ENCODE peak calls at places on chromosomes 13 and 19, in ten cellular contexts. One of them, this sample, is unnamed. For H3K4me1, the result is how much of the 10 kb centered on the place peaks cover.

GRCh38 chr13:60137911-60138570 is 25.7 kb downstream of the DIAPH3 start:
- DNase-seq in psoas muscle: no peak
- DNase-seq in PC-3: no peak
- DNase-seq in GM23338: no peak
- DNase-seq in left lung: no peak
- DNase-seq in tibial nerve: no peak
- DNase-seq in upper lobe of left lung: no peak
- DNase-seq in breast epithelium: no peak
- DNase-seq in prostate gland: no peak
- DNase-seq in CD8-positive, alpha-beta memory T cell: no peak
- DNase-seq in this sample: no peak

GRCh38 chr13:66139701-66140100 is 1090.4 kb downstream of the PCDH9 start:
- DNase-seq in CD8-positive, alpha-beta memory T cell: no peak
- DNase-seq in upper lobe of left lung: no peak
- DNase-seq in PC-3: no peak
- DNase-seq in prostate gland: no peak
- DNase-seq in tibial nerve: no peak
- DNase-seq in psoas muscle: no peak
- DNase-seq in GM23338: no peak
- DNase-seq in left lung: no peak
- DNase-seq in breast epithelium: no peak
- DNase-seq in this sample: no peak

GRCh38 chr19:54168174-54168917 is 4.6 kb downstream of the TMC4 start:
- DNase-seq in CD8-positive, alpha-beta memory T cell: peak
- DNase-seq in psoas muscle: peak
- DNase-seq in prostate gland: peak
- DNase-seq in GM23338: peak
- DNase-seq in left lung: peak
- DNase-seq in tibial nerve: peak
- DNase-seq in upper lobe of left lung: peak
- DNase-seq in PC-3: peak
- DNase-seq in breast epithelium: peak
- DNase-seq in this sample: peak

GRCh38 chr13:32989331-32989730 is 26.9 kb upstream of the KL start:
- DNase-seq in GM23338: no peak
- DNase-seq in upper lobe of left lung: no peak
- DNase-seq in PC-3: no peak
- DNase-seq in psoas muscle: no peak
- DNase-seq in breast epithelium: no peak
- DNase-seq in CD8-positive, alpha-beta memory T cell: no peak
- DNase-seq in tibial nerve: no peak
- DNase-seq in prostate gland: no peak
- DNase-seq in left lung: no peak
- DNase-seq in this sample: no peak

GRCh38 chr13:46472384-46472783 is 80.6 kb upstream of the LRCH1 start:
- DNase-seq in psoas muscle: no peak
- DNase-seq in prostate gland: no peak
- DNase-seq in CD8-positive, alpha-beta memory T cell: no peak
- DNase-seq in GM23338: no peak
- DNase-seq in upper lobe of left lung: no peak
- DNase-seq in tibial nerve: no peak
- DNase-seq in breast epithelium: no peak
- DNase-seq in left lung: no peak
- DNase-seq in PC-3: no peak
- DNase-seq in this sample: no peak

GRCh38 chr13:112760931-112761330 is 71.1 kb downstream of the ATP11A start:
- DNase-seq in psoas muscle: no peak
- DNase-seq in tibial nerve: no peak
- DNase-seq in GM23338: no peak
- DNase-seq in prostate gland: no peak
- DNase-seq in upper lobe of left lung: no peak
- DNase-seq in breast epithelium: no peak
- DNase-seq in PC-3: no peak
- DNase-seq in left lung: no peak
- DNase-seq in CD8-positive, alpha-beta memory T cell: no peak
- DNase-seq in this sample: no peak

GRCh38 chr19:40666803-40667438 is 23.5 kb downstream of the NUMBL start:
- DNase-seq in PC-3: no peak
- DNase-seq in tibial nerve: no peak
- DNase-seq in prostate gland: no peak
- DNase-seq in breast epithelium: no peak
- DNase-seq in upper lobe of left lung: no peak
- DNase-seq in GM23338: no peak
- DNase-seq in CD8-positive, alpha-beta memory T cell: no peak
- DNase-seq in psoas muscle: no peak
- DNase-seq in left lung: no peak
- DNase-seq in this sample: no peak

GRCh38 chr19:33800012-33800680 is 3.5 kb downstream of the KCTD15 start:
- DNase-seq in CD8-positive, alpha-beta memory T cell: no peak
- DNase-seq in GM23338: no peak
- DNase-seq in left lung: no peak
- DNase-seq in prostate gland: no peak
- DNase-seq in PC-3: no peak
- DNase-seq in breast epithelium: no peak
- DNase-seq in psoas muscle: peak
- DNase-seq in upper lobe of left lung: no peak
- DNase-seq in tibial nerve: no peak
- DNase-seq in this sample: no peak

GRCh38 chr13:44757671-44758070 is 181.5 kb upstream of the TSC22D1 start:
- DNase-seq in prostate gland: no peak
- DNase-seq in GM23338: no peak
- DNase-seq in tibial nerve: no peak
- DNase-seq in breast epithelium: no peak
- DNase-seq in upper lobe of left lung: no peak
- DNase-seq in left lung: no peak
- DNase-seq in CD8-positive, alpha-beta memory T cell: no peak
- DNase-seq in PC-3: no peak
- DNase-seq in psoas muscle: no peak
- DNase-seq in this sample: no peak
- H3K4me1 ChIP-seq in prostate gland: under half
- H3K4me1 ChIP-seq in GM23338: under half
- H3K4me1 ChIP-seq in tibial nerve: under half
- H3K4me1 ChIP-seq in breast epithelium: under half
- H3K4me1 ChIP-seq in upper lobe of left lung: under half
- H3K4me1 ChIP-seq in left lung: under half
- H3K4me1 ChIP-seq in CD8-positive, alpha-beta memory T cell: under half
- H3K4me1 ChIP-seq in PC-3: under half
- H3K4me1 ChIP-seq in psoas muscle: under half
- H3K4me1 ChIP-seq in this sample: under half

GRCh38 chr19:50332014-50332263 is 2.8 kb upstream of the KCNC3 start:
- DNase-seq in psoas muscle: no peak
- DNase-seq in breast epithelium: no peak
- DNase-seq in upper lobe of left lung: no peak
- DNase-seq in PC-3: no peak
- DNase-seq in GM23338: no peak
- DNase-seq in left lung: no peak
- DNase-seq in tibial nerve: no peak
- DNase-seq in prostate gland: no peak
- DNase-seq in CD8-positive, alpha-beta memory T cell: no peak
- DNase-seq in this sample: no peak

GRCh38 chr19:50333737-50334617 is 4.8 kb upstream of the KCNC3 start:
- DNase-seq in left lung: peak
- DNase-seq in upper lobe of left lung: peak
- DNase-seq in GM23338: peak
- DNase-seq in PC-3: peak
- DNase-seq in CD8-positive, alpha-beta memory T cell: peak
- DNase-seq in prostate gland: peak
- DNase-seq in psoas muscle: peak
- DNase-seq in tibial nerve: peak
- DNase-seq in breast epithelium: peak
- DNase-seq in this sample: peak

GRCh38 chr19:50332264-50333038 is 3.3 kb upstream of the KCNC3 start:
- DNase-seq in prostate gland: no peak
- DNase-seq in PC-3: peak
- DNase-seq in GM23338: peak
- DNase-seq in psoas muscle: peak
- DNase-seq in left lung: peak
- DNase-seq in breast epithelium: peak
- DNase-seq in CD8-positive, alpha-beta memory T cell: no peak
- DNase-seq in tibial nerve: no peak
- DNase-seq in upper lobe of left lung: no peak
- DNase-seq in this sample: peak

GRCh38 chr19:50334741-50335421 is 5.7 kb upstream of the KCNC3 start:
- DNase-seq in tibial nerve: no peak
- DNase-seq in CD8-positive, alpha-beta memory T cell: no peak
- DNase-seq in breast epithelium: no peak
- DNase-seq in GM23338: no peak
- DNase-seq in upper lobe of left lung: no peak
- DNase-seq in left lung: no peak
- DNase-seq in prostate gland: no peak
- DNase-seq in PC-3: no peak
- DNase-seq in psoas muscle: peak
- DNase-seq in this sample: no peak

DNA sequence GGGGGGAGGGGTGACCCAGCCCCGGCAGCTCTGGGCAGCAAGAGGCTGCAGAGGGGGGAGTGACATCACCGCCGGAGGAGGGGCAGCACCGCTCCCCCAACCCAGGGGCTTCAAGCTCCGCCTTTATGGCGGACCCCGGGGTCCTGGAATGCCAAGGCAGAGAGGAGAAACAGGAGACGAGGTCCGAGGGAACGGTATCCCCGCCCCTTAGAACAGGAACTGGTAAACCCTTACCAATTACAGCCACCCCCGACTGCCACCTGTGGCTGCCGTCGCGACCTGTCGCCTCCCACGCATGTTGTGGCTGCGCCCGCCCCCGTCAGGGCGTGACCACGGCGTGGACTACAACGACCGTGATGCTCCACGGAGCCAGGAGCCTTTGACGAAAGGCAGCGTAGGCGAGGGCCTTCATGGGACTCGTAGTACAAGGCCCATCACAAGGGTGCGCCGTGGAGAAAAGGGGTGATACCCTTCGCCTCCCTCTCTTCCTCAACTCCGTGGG is 4.1 kb upstream of the KCNC3 start:
- DNase-seq in left lung: peak
- DNase-seq in GM23338: peak
- DNase-seq in CD8-positive, alpha-beta memory T cell: peak
- DNase-seq in PC-3: peak
- DNase-seq in upper lobe of left lung: peak
- DNase-seq in psoas muscle: peak
- DNase-seq in prostate gland: peak
- DNase-seq in breast epithelium: peak
- DNase-seq in tibial nerve: peak
- DNase-seq in this sample: peak
- H3K27ac ChIP-seq in left lung: peak
- H3K27ac ChIP-seq in GM23338: peak
- H3K27ac ChIP-seq in CD8-positive, alpha-beta memory T cell: peak
- H3K27ac ChIP-seq in PC-3: no peak
- H3K27ac ChIP-seq in upper lobe of left lung: peak
- H3K27ac ChIP-seq in psoas muscle: peak
- H3K27ac ChIP-seq in prostate gland: peak
- H3K27ac ChIP-seq in breast epithelium: peak
- H3K27ac ChIP-seq in tibial nerve: peak
- H3K27ac ChIP-seq in this sample: peak

GRCh38 chr13:34943675-34944634 is 1.9 kb downstream of the NBEA start:
- DNase-seq in upper lobe of left lung: no peak
- DNase-seq in GM23338: no peak
- DNase-seq in PC-3: peak
- DNase-seq in prostate gland: no peak
- DNase-seq in left lung: no peak
- DNase-seq in breast epithelium: no peak
- DNase-seq in tibial nerve: no peak
- DNase-seq in psoas muscle: no peak
- DNase-seq in CD8-positive, alpha-beta memory T cell: peak
- DNase-seq in this sample: no peak

GRCh38 chr13:34939771-34940170 is 2.3 kb upstream of the NBEA start:
- DNase-seq in left lung: no peak
- DNase-seq in upper lobe of left lung: no peak
- DNase-seq in PC-3: no peak
- DNase-seq in psoas muscle: no peak
- DNase-seq in breast epithelium: no peak
- DNase-seq in tibial nerve: no peak
- DNase-seq in GM23338: no peak
- DNase-seq in CD8-positive, alpha-beta memory T cell: no peak
- DNase-seq in prostate gland: no peak
- DNase-seq in this sample: no peak

GRCh38 chr13:34942732-34943674 is 933 bp downstream of the NBEA start:
- DNase-seq in CD8-positive, alpha-beta memory T cell: peak
- DNase-seq in prostate gland: peak
- DNase-seq in upper lobe of left lung: peak
- DNase-seq in GM23338: peak
- DNase-seq in breast epithelium: no peak
- DNase-seq in tibial nerve: no peak
- DNase-seq in left lung: peak
- DNase-seq in psoas muscle: peak
- DNase-seq in PC-3: peak
- DNase-seq in this sample: peak

GRCh38 chr13:34941436-34941834 is 635 bp upstream of the NBEA start:
- DNase-seq in CD8-positive, alpha-beta memory T cell: no peak
- DNase-seq in GM23338: no peak
- DNase-seq in left lung: no peak
- DNase-seq in prostate gland: no peak
- DNase-seq in PC-3: no peak
- DNase-seq in tibial nerve: no peak
- DNase-seq in psoas muscle: no peak
- DNase-seq in upper lobe of left lung: no peak
- DNase-seq in breast epithelium: no peak
- DNase-seq in this sample: no peak

GRCh38 chr13:34941835-34942731 is at the start of gene NBEA:
- DNase-seq in upper lobe of left lung: peak
- DNase-seq in psoas muscle: peak
- DNase-seq in left lung: peak
- DNase-seq in breast epithelium: peak
- DNase-seq in CD8-positive, alpha-beta memory T cell: peak
- DNase-seq in PC-3: peak
- DNase-seq in GM23338: peak
- DNase-seq in prostate gland: peak
- DNase-seq in tibial nerve: peak
- DNase-seq in this sample: peak
- H3K4me3 ChIP-seq in upper lobe of left lung: peak
- H3K4me3 ChIP-seq in psoas muscle: peak
- H3K4me3 ChIP-seq in left lung: peak
- H3K4me3 ChIP-seq in breast epithelium: peak
- H3K4me3 ChIP-seq in CD8-positive, alpha-beta memory T cell: peak
- H3K4me3 ChIP-seq in PC-3: peak
- H3K4me3 ChIP-seq in GM23338: peak
- H3K4me3 ChIP-seq in prostate gland: peak
- H3K4me3 ChIP-seq in tibial nerve: peak
- H3K4me3 ChIP-seq in this sample: peak

GRCh38 chr19:10226021-10226375 is 5.1 kb downstream of the S1PR2 start:
- DNase-seq in breast epithelium: no peak
- DNase-seq in psoas muscle: no peak
- DNase-seq in GM23338: no peak
- DNase-seq in PC-3: no peak
- DNase-seq in CD8-positive, alpha-beta memory T cell: no peak
- DNase-seq in prostate gland: no peak
- DNase-seq in upper lobe of left lung: no peak
- DNase-seq in left lung: no peak
- DNase-seq in tibial nerve: no peak
- DNase-seq in this sample: peak

GRCh38 chr19:10228393-10228792 is 2.7 kb downstream of the S1PR2 start:
- DNase-seq in psoas muscle: no peak
- DNase-seq in GM23338: no peak
- DNase-seq in CD8-positive, alpha-beta memory T cell: no peak
- DNase-seq in left lung: no peak
- DNase-seq in breast epithelium: no peak
- DNase-seq in tibial nerve: no peak
- DNase-seq in PC-3: no peak
- DNase-seq in upper lobe of left lung: no peak
- DNase-seq in prostate gland: no peak
- DNase-seq in this sample: no peak

GRCh38 chr19:10228925-10229324 is 2.2 kb downstream of the S1PR2 start:
- DNase-seq in GM23338: peak
- DNase-seq in breast epithelium: no peak
- DNase-seq in prostate gland: no peak
- DNase-seq in PC-3: peak
- DNase-seq in CD8-positive, alpha-beta memory T cell: peak
- DNase-seq in left lung: no peak
- DNase-seq in psoas muscle: no peak
- DNase-seq in tibial nerve: peak
- DNase-seq in upper lobe of left lung: no peak
- DNase-seq in this sample: no peak

GRCh38 chr19:10226376-10227214 is 4.5 kb downstream of the S1PR2 start:
- DNase-seq in breast epithelium: peak
- DNase-seq in tibial nerve: peak
- DNase-seq in prostate gland: no peak
- DNase-seq in GM23338: no peak
- DNase-seq in psoas muscle: peak
- DNase-seq in CD8-positive, alpha-beta memory T cell: no peak
- DNase-seq in PC-3: no peak
- DNase-seq in left lung: peak
- DNase-seq in upper lobe of left lung: peak
- DNase-seq in this sample: peak

GRCh38 chr19:10227215-10227971 is 3.7 kb downstream of the S1PR2 start:
- DNase-seq in psoas muscle: peak
- DNase-seq in prostate gland: peak
- DNase-seq in CD8-positive, alpha-beta memory T cell: no peak
- DNase-seq in left lung: no peak
- DNase-seq in tibial nerve: peak
- DNase-seq in upper lobe of left lung: no peak
- DNase-seq in GM23338: peak
- DNase-seq in breast epithelium: peak
- DNase-seq in PC-3: no peak
- DNase-seq in this sample: no peak
- H3K4me1 ChIP-seq in psoas muscle: under half
- H3K4me1 ChIP-seq in prostate gland: under half
- H3K4me1 ChIP-seq in CD8-positive, alpha-beta memory T cell: under half
- H3K4me1 ChIP-seq in left lung: under half
- H3K4me1 ChIP-seq in tibial nerve: under half
- H3K4me1 ChIP-seq in upper lobe of left lung: half or more
- H3K4me1 ChIP-seq in GM23338: under half
- H3K4me1 ChIP-seq in breast epithelium: under half
- H3K4me1 ChIP-seq in PC-3: under half
- H3K4me1 ChIP-seq in this sample: half or more